ENCODE peak calls at places on chromosomes 1 and 21, in five cellular contexts. G, F, S, Q and N are unnamed samples.

GRCh38 chr1:62022348-62022747 is 172.3 kb upstream of the L1TD1 start:
- DNase-seq in G (no peak), F (peak), S (no peak), Q (no peak), N (no peak)

GRCh38 chr21:16308269-16308668 is 578.5 kb downstream of the USP25 start:
- DNase-seq in G (peak), F (peak), S (peak), Q (no peak), N (no peak)

GRCh38 chr1:187237542-187237941 is 408.8 kb downstream of the PLA2G4A start:
- DNase-seq in G (no peak), F (no peak), S (peak), Q (no peak), N (no peak)

GRCh38 chr1:160221089-160221488 is 15.9 kb downstream of the PEA15 start:
- DNase-seq in G (no peak), F (no peak), S (no peak), Q (no peak), N (no peak)

GRCh38 chr1:77513839-77514763 is 168.4 kb downstream of the ZZZ3 start:
- DNase-seq in G (peak), F (no peak), S (peak), Q (no peak), N (no peak)

GRCh38 chr21:36156815-36157670 is at the start of gene DOP1B:
- DNase-seq in G (no peak), F (peak), S (no peak), Q (peak), N (peak)

GRCh38 chr1:243623831-243624230 is 226.2 kb downstream of the AKT3 start:
- DNase-seq in G (no peak), F (no peak), S (peak), Q (no peak), N (no peak)

GRCh38 chr1:35929730-35930592 is 944 bp upstream of the AGO3 start:
- DNase-seq in G (peak), F (peak), S (peak), Q (peak), N (peak)

GRCh38 chr21:45640888-45641479 is 2.5 kb upstream of the PCBP3 start:
- DNase-seq in G (peak), F (no peak), S (peak), Q (peak), N (peak)

GRCh38 chr1:54453089-54453488 is 46.9 kb upstream of the SSBP3 start:
- DNase-seq in G (no peak), F (no peak), S (no peak), Q (no peak), N (no peak)

GRCh38 chr21:40516336-40516735 is 330.6 kb downstream of the DSCAM start:
- DNase-seq in G (no peak), F (peak), S (no peak), Q (no peak), N (no peak)

GRCh38 chr1:192801451-192801850 is 7.4 kb upstream of the RGS2 start:
- DNase-seq in G (peak), F (no peak), S (peak), Q (no peak), N (no peak)

GRCh38 chr21:34814529-34814951 is 145.7 kb downstream of the CLIC6 start:
- DNase-seq in G (no peak), F (no peak), S (no peak), Q (no peak), N (no peak)

GRCh38 chr1:227927971-227928741 is 19.6 kb downstream of the WNT9A start:
- DNase-seq in G (no peak), F (no peak), S (no peak), Q (peak), N (no peak)

GRCh38 chr1:214570442-214570841 is 19.0 kb upstream of the PTPN14 start:
- DNase-seq in G (peak), F (no peak), S (peak), Q (no peak), N (no peak)